ENCODE peak calls at places on chromosomes 6 and 20, in six cellular contexts. P is heart right ventricle; E is activated CD8-positive, alpha-beta memory T cell treated with anti-CD3 and anti-CD28 coated beads, Interleukin-2, amount 10 ng/mL, durations not matched to agents 7 days and 5 days; S is activated CD4-positive, CD25-positive, alpha-beta regulatory T cell treated with anti-CD3 and anti-CD28 coated beads, Interleukin-2, amount 50 U/mL, for 24 hours; T is right cardiac atrium; O is RWPE2. Y is an unnamed sample.

GRCh38 chr6:11275598-11275997 is 43.1 kb upstream of the NEDD9 start:
- ATAC-seq in S (peak; percentile 69), E (peak; percentile 17), T (no peak), O (no peak), P (no peak), Y (no peak)

GRCh38 chr20:34249291-34249690 is 8.1 kb downstream of the ASIP start:
- ATAC-seq in T (no peak), E (peak; percentile 94), S (peak; percentile 54), O (no peak), P (no peak), Y (no peak)

GRCh38 chr20:62227977-62228958 is 8.2 kb upstream of the HRH3 start:
- ATAC-seq in T (peak; percentile 6), P (no peak), O (peak; percentile 40), E (peak; percentile 24), S (no peak), Y (no peak)

GRCh38 chr20:19015326-19015725 is 197.1 kb upstream of the SLC24A3 start:
- ATAC-seq in S (no peak), T (no peak), P (no peak), O (no peak), E (no peak), Y (no peak)

GRCh38 chr6:156752666-156753301 is 24.4 kb upstream of the ARID1B start:
- ATAC-seq in S (no peak), T (no peak), E (no peak), P (no peak), O (no peak), Y (no peak)

GRCh38 chr20:47535088-47535487 is 33.4 kb downstream of the NCOA3 start:
- ATAC-seq in T (no peak), E (no peak), O (peak; percentile 20), P (no peak), S (no peak), Y (no peak)

GRCh38 chr6:34341481-34341971 is 50.9 kb downstream of the NUDT3 start:
- ATAC-seq in S (no peak), P (peak; percentile 70), T (peak; percentile 82), E (no peak), O (peak; percentile 58), Y (peak; percentile 55)

GRCh38 chr20:19301843-19302242 is 89.4 kb downstream of the SLC24A3 start:
- ATAC-seq in O (peak; percentile 52), T (no peak), E (no peak), P (no peak), S (no peak), Y (no peak)

GRCh38 chr6:52307900-52308372 is 23.4 kb upstream of the MCM3 start:
- ATAC-seq in O (no peak), S (no peak), T (no peak), P (no peak), E (peak; percentile 52), Y (no peak)

GRCh38 chr6:63705707-63706106 is 70.1 kb downstream of the PHF3 start:
- ATAC-seq in O (no peak), E (peak; percentile 27), P (no peak), S (peak; percentile 74), T (no peak), Y (no peak)

GRCh38 chr6:93746892-93747291 is 327.5 kb upstream of the EPHA7 start:
- ATAC-seq in O (no peak), S (no peak), T (no peak), P (no peak), E (no peak), Y (no peak)

GRCh38 chr20:3082955-3083952 is 1.3 kb downstream of the AVP start:
- ATAC-seq in S (peak; percentile 18), O (peak; percentile 18), T (no peak), P (no peak), E (peak; percentile 41), Y (no peak)

GRCh38 chr6:44642870-44643522 is 255.5 kb downstream of the CDC5L start:
- ATAC-seq in S (peak; percentile 89), O (no peak), E (peak; percentile 93), T (no peak), P (no peak), Y (no peak)

GRCh38 chr20:37528442-37529213 is 952 bp upstream of the BLCAP start:
- ATAC-seq in T (no peak), S (peak; percentile 8), E (no peak), P (peak; percentile 3), O (no peak), Y (no peak)

GRCh38 chr6:12110523-12111154 is 98.5 kb downstream of the HIVEP1 start:
- ATAC-seq in S (no peak), E (peak; percentile 41), O (no peak), P (no peak), T (no peak), Y (no peak)

GRCh38 chr6:61538765-61539164 is 747.3 kb downstream of the KHDRBS2 start:
- ATAC-seq in P (no peak), S (no peak), O (no peak), T (no peak), E (no peak), Y (no peak)

GRCh38 chr6:62479722-62480121 is 193.7 kb upstream of the KHDRBS2 start:
- ATAC-seq in P (no peak), O (no peak), T (no peak), E (no peak), S (no peak), Y (no peak)

GRCh38 chr6:166515072-166515810 is 71.2 kb downstream of the RAMACL start:
- ATAC-seq in T (peak; percentile 42), O (peak; percentile 99), E (no peak), S (peak; percentile 96), P (peak; percentile 54), Y (no peak)

GRCh38 chr6:41921712-41921998 is 356 bp downstream of the BYSL start:
- ATAC-seq in P (peak; percentile 24), E (peak; percentile 21), S (peak; percentile 20), T (peak; percentile 41), O (no peak), Y (no peak)

GRCh38 chr20:44702776-44703175 is 12.4 kb upstream of the CCN5 start:
- ATAC-seq in P (peak; percentile 82), S (no peak), O (no peak), E (no peak), T (peak; percentile 91), Y (peak; percentile 85)

GRCh38 chr20:21235713-21236445 is 67.3 kb upstream of the XRN2 start:
- ATAC-seq in T (peak; percentile 74), O (peak; percentile 63), P (peak; percentile 71), S (no peak), E (peak; percentile 73), Y (peak; percentile 34)

GRCh38 chr6:106247293-106247692 is 78.3 kb downstream of the ATG5 start:
- ATAC-seq in S (peak; percentile 50), T (no peak), P (no peak), O (no peak), E (no peak), Y (no peak)

GRCh38 chr20:57526067-57526884 is 1.3 kb upstream of the CTCFL start:
- ATAC-seq in P (no peak), E (no peak), S (no peak), O (no peak), T (peak; percentile 14), Y (no peak)

GRCh38 chr6:43246301-43247114 is 3.2 kb downstream of the TTBK1 start:
- ATAC-seq in E (peak; percentile 32), P (peak; percentile 85), O (no peak), T (peak; percentile 90), S (peak; percentile 16), Y (peak; percentile 69)

GRCh38 chr6:114319749-114320148 is 23.1 kb downstream of the HS3ST5 start:
- ATAC-seq in E (no peak), T (no peak), P (no peak), O (no peak), S (no peak), Y (no peak)

GRCh38 chr20:63652192-63652980 is 838 bp downstream of the STMN3 start:
- ATAC-seq in T (peak; percentile 37), E (peak; percentile 40), P (peak; percentile 37), O (peak; percentile 2), S (peak; percentile 39), Y (peak; percentile 7)

GRCh38 chr6:148934956-148935355 is 188.1 kb downstream of the UST start:
- ATAC-seq in E (no peak), T (peak; percentile 21), S (no peak), P (no peak), O (no peak), Y (no peak)

GRCh38 chr6:121748850-121749249 is 313.4 kb downstream of the GJA1 start:
- ATAC-seq in O (peak; percentile 10), E (no peak), S (no peak), T (no peak), P (no peak), Y (no peak)

GRCh38 chr6:116446399-116446798 is 14.8 kb upstream of the CALHM6 start:
- ATAC-seq in O (no peak), S (peak; percentile 19), E (no peak), T (no peak), P (no peak), Y (no peak)

GRCh38 chr6:42271834-42272805 is 54.5 kb upstream of the MRPS10 start:
- ATAC-seq in O (no peak), T (no peak), P (no peak), E (no peak), S (no peak), Y (no peak)

GRCh38 chr20:31475032-31475431 is at the start of the genes DEFB124 and REM1:
- ATAC-seq in O (peak; percentile 20), P (peak; percentile 82), S (no peak), T (peak; percentile 94), E (no peak), Y (peak; percentile 85)

GRCh38 chr6:10630178-10630577 is 64.2 kb downstream of the C6orf52 start:
- ATAC-seq in S (no peak), T (no peak), E (no peak), O (no peak), P (no peak), Y (no peak)

GRCh38 chr6:25660512-25660911 is 8.5 kb downstream of the SCGN start:
- ATAC-seq in P (no peak), E (peak; percentile 66), O (peak; percentile 100), T (no peak), S (peak; percentile 70), Y (no peak)

GRCh38 chr20:30630761-30631160 is 626.7 kb upstream of the DEFB115 start:
- ATAC-seq in O (no peak), S (no peak), P (no peak), E (no peak), T (no peak), Y (no peak)

GRCh38 chr20:48632017-48632824 is 195.6 kb downstream of the PREX1 start:
- ATAC-seq in E (no peak), T (no peak), S (no peak), P (no peak), O (no peak), Y (no peak)